ENCODE peak calls at places on chromosomes 11 and 22, in ten cellular contexts. H is GM13976, V is Calu3, O is RWPE2, R is omental fat pad, U is stomach, A is lower leg skin, J is right lobe of liver, T is nephron progenitor cell, N is uterus. G is an unnamed sample.

GRCh38 chr22:32052259-32052658 is 9.2 kb downstream of the SLC5A1 start:
- DNase-seq in O (no peak), V (no peak), T (no peak), U (no peak), R (no peak), N (no peak), A (no peak), J (no peak), H (no peak), G (no peak)

GRCh38 chr11:94747136-94748110 is 20.7 kb upstream of the AMOTL1 start:
- DNase-seq in U (no peak), R (no peak), T (no peak), O (peak; percentile 78), V (peak; percentile 20), J (no peak), N (no peak), A (no peak), H (no peak), G (no peak)

GRCh38 chr11:6667733-6668374 is 12.2 kb upstream of the DCHS1 start:
- DNase-seq in H (no peak), N (no peak), A (no peak), T (no peak), J (no peak), V (peak; percentile 8), U (no peak), O (no peak), R (no peak), G (peak; percentile 59)

GRCh38 chr11:36010010-36010740 is 66.3 kb downstream of the LDLRAD3 start:
- DNase-seq in U (no peak), A (no peak), H (no peak), V (no peak), J (no peak), O (no peak), N (no peak), R (no peak), T (no peak), G (no peak)

GRCh38 chr22:46504586-46504985 is 32.8 kb downstream of the CELSR1 start:
- DNase-seq in A (no peak), J (no peak), T (no peak), O (no peak), N (no peak), R (no peak), H (no peak), V (no peak), U (no peak), G (no peak)

GRCh38 chr11:94934362-94934761 is 39.0 kb downstream of the CWC15 start:
- DNase-seq in U (no peak), J (no peak), O (no peak), V (no peak), N (no peak), T (peak; percentile 6), R (no peak), A (no peak), H (no peak), G (peak; percentile 23)

GRCh38 chr11:122601131-122602125 is 54.1 kb upstream of the UBASH3B start:
- DNase-seq in A (no peak), U (no peak), N (peak; percentile 41), R (no peak), J (no peak), T (no peak), H (no peak), O (no peak), V (no peak), G (no peak)

GRCh38 chr11:10302744-10303557 is 1.9 kb upstream of the ADM start:
- DNase-seq in N (peak; percentile 88), R (peak; percentile 81), H (peak; percentile 60), A (peak; percentile 97), T (peak; percentile 61), J (peak; percentile 95), U (peak; percentile 93), O (peak; percentile 77), V (peak; percentile 66), G (peak; percentile 75)

GRCh38 chr22:25404556-25404922 is 159.9 kb upstream of the GRK3 start:
- DNase-seq in J (no peak), V (peak; percentile 24), N (no peak), R (no peak), H (peak; percentile 33), T (peak; percentile 42), A (no peak), U (no peak), O (no peak), G (no peak)

GRCh38 chr22:19709063-19709769 is 5.1 kb upstream of the SEPTIN5 start:
- DNase-seq in J (no peak), R (no peak), O (peak; percentile 44), N (peak; percentile 66), T (peak; percentile 3), H (no peak), A (peak; percentile 90), V (no peak), U (no peak), G (no peak)

GRCh38 chr11:35235944-35236666 is 97.1 kb downstream of the CD44 start:
- DNase-seq in H (no peak), U (peak; percentile 72), J (no peak), R (no peak), O (peak; percentile 66), N (no peak), T (no peak), V (peak; percentile 75), A (no peak), G (peak; percentile 84)

GRCh38 chr11:78074756-78075155 is 4.9 kb downstream of the NDUFC2 start:
- DNase-seq in H (no peak), O (no peak), U (no peak), A (no peak), N (no peak), V (peak; percentile 36), J (no peak), T (no peak), R (no peak), G (no peak)

GRCh38 chr22:48096846-48097665 is 1334.6 kb downstream of the TBC1D22A start:
- DNase-seq in A (peak; percentile 70), J (no peak), T (no peak), U (no peak), O (no peak), H (no peak), V (no peak), N (peak; percentile 1), R (no peak), G (no peak)

GRCh38 chr22:35431483-35432205 is 31.7 kb downstream of the MCM5 start:
- DNase-seq in V (no peak), N (no peak), R (no peak), O (no peak), J (peak; percentile 22), T (no peak), U (no peak), A (no peak), H (no peak), G (no peak)
- TF ChIP-seq CTCF in V (no peak), N (no peak), R (no peak), O (no peak), J (no peak), T (no peak), U (no peak), A (no peak), H (no peak), G (no peak)

GRCh38 chr11:18253222-18253621 is 4.8 kb upstream of the SAA2 start:
- DNase-seq in N (no peak), A (no peak), T (no peak), R (no peak), V (no peak), H (no peak), J (no peak), O (no peak), U (no peak), G (no peak)
- TF ChIP-seq CTCF in N (no peak), A (no peak), T (no peak), R (no peak), V (no peak), H (no peak), J (no peak), O (no peak), U (no peak), G (no peak)

GRCh38 chr11:68855205-68855978 is 13.7 kb upstream of the CPT1A start:
- DNase-seq in R (no peak), T (peak; percentile 52), U (no peak), N (no peak), O (no peak), J (no peak), A (no peak), H (peak; percentile 75), V (peak; percentile 14), G (peak; percentile 21)
- TF ChIP-seq CTCF in R (no peak), T (no peak), U (no peak), N (no peak), O (no peak), J (no peak), A (no peak), H (no peak), V (no peak), G (no peak)

DNA sequence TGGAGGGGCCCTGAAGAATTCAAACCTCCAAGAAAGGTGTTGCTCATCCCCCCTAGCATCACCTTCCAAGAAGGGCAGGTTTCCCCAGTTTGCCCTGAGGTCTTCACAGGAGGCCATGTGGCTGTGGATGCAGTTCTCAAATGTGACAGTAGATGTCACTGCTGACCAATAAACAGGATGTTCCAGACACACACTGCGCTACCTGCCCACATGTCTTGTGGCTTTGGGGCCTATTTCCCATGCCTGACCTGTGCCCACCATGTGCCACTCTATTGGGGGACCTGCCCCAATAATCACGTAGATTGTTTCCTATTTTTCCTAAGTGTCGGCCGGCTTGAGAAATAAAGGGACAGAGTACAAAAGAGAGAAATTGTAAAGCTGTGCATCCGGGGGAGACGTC is 4.5 kb downstream of the GSTT2 start:
- DNase-seq in T (no peak), N (no peak), U (no peak), V (peak; percentile 65), R (no peak), J (no peak), A (no peak), H (no peak), O (no peak), G (no peak)
- TF ChIP-seq CTCF in T (no peak), N (no peak), U (no peak), V (peak; percentile 62), R (no peak), J (no peak), A (no peak), H (peak; percentile 35), O (peak; percentile 56), G (no peak)

DNA sequence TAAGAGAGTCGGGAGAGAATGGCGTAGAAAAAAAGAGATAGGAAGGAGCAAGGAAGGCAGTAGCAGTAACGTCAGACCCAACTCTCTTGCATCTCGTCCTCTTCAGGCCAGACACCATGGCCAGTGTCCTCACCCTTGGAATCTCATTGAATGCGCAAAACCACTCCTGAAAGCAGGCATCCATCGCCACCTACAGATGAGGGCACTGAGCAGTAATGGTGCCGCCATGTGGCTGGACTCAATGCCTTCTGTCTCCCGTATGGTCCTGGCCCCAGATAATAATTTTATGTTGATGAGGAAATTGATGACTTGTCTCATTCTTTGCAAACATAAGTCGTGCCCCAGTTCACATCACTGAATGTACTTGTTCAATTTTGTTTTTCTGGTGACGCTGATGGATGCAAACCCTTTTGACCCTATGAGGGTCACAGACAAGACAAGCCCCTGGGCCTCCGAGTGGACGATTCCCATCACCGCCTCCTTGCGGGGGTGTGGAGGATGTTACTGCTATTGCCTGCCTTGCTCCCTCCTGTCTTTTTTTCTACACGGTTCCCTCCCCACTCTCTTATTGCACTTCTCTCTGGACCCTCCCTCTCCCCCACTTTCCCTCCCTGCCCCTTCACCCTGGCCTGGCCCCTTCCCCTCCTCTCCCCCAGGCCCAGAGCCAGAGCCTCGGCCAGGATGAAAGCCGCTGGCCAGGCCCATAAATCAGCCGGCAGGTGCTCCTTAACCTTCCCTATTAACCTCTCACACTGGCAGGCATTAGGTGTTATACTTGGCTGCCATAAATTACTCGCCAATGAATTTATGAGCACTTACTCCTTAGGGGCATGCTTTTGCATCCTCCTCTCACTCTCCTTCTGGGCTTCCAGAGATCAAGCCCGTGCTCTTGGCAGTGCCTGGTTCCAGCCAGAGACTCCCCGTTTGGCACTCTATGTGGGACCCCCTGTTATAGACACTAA is 18.1 kb upstream of the ALX4 start:
- DNase-seq in N (no peak), R (no peak), J (no peak), H (no peak), T (peak; percentile 62), A (no peak), O (no peak), U (no peak), V (no peak), G (no peak)
- TF ChIP-seq CTCF in N (no peak), R (no peak), J (no peak), H (no peak), T (no peak), A (no peak), O (no peak), U (no peak), V (no peak), G (no peak)